ENCODE peak calls at places on chromosomes 13 and 19, in five cellular contexts. N is pancreas, A is thoracic aorta, F is PC-9, U is colonic mucosa. L is an unnamed sample.
A peak's percentile ranks its signal among the peaks of the same experiment; 100 is the strongest.

GRCh38 chr19:40751065-40751923 is at the start of gene SNRPA:
- DNase-seq in N (peak; percentile 96), A (peak; percentile 93), F (peak; percentile 97), U (peak; percentile 97), L (peak; percentile 99)

GRCh38 chr13:66914155-66914554 is 316.0 kb downstream of the PCDH9 start:
- DNase-seq in N (no peak), A (no peak), F (no peak), U (no peak), L (no peak)

GRCh38 chr19:1472227-1473055 is 6.6 kb downstream of the C19orf25 start:
- DNase-seq in N (no peak), A (no peak), F (no peak), U (no peak), L (no peak)

GRCh38 chr19:49710372-49710951 is 19.5 kb downstream of the CPT1C start:
- DNase-seq in N (no peak), A (no peak), F (no peak), U (no peak), L (no peak)

GRCh38 chr13:100542546-100543156 is 45.9 kb downstream of the GGACT start:
- DNase-seq in N (no peak), A (no peak), F (peak; percentile 4), U (no peak), L (no peak)

GRCh38 chr13:112447761-112448603 is 71.8 kb downstream of the SPACA7 start:
- DNase-seq in N (no peak), A (no peak), F (no peak), U (peak; percentile 15), L (no peak)

GRCh38 chr19:18253716-18254115 is 20.5 kb downstream of the IQCN start:
- DNase-seq in N (no peak), A (no peak), F (peak; percentile 78), U (peak; percentile 90), L (no peak)

GRCh38 chr13:109567315-109567714 is 219.1 kb downstream of the IRS2 start:
- DNase-seq in N (no peak), A (no peak), F (no peak), U (no peak), L (no peak)

GRCh38 chr13:113535381-113535781 is 44.9 kb upstream of the DCUN1D2 start:
- DNase-seq in N (no peak), A (no peak), F (no peak), U (peak; percentile 34), L (no peak)

GRCh38 chr13:90375851-90376250 is 971.6 kb upstream of the MIR17HG start:
- DNase-seq in N (no peak), A (no peak), F (no peak), U (no peak), L (no peak)

GRCh38 chr13:30696278-30697176 is 38.8 kb upstream of the ALOX5AP start:
- DNase-seq in N (no peak), A (no peak), F (no peak), U (peak; percentile 41), L (no peak)

GRCh38 chr19:44847144-44848035 is 1.3 kb downstream of the NECTIN2 start:
- DNase-seq in N (peak; percentile 78), A (no peak), F (peak; percentile 80), U (peak; percentile 86), L (peak; percentile 90)

GRCh38 chr13:73465629-73465974 is 406.8 kb downstream of the KLF5 start:
- DNase-seq in N (no peak), A (no peak), F (peak; percentile 8), U (peak; percentile 48), L (no peak)
- TF ChIP-seq CTCF in N (no peak), A (no peak), F (no peak), U (no peak), L (no peak)

GRCh38 chr13:20456737-20457136 is 68.9 kb downstream of the CRYL1 start:
- DNase-seq in N (no peak), A (no peak), F (no peak), U (no peak), L (no peak)
- H3K36me3 ChIP-seq in N (no peaks in the 10 kb centered on the region), A (no peaks in the 10 kb centered on the region), F (no peaks in the 10 kb centered on the region), U (no peaks in the 10 kb centered on the region), L (no peaks in the 10 kb centered on the region)

DNA sequence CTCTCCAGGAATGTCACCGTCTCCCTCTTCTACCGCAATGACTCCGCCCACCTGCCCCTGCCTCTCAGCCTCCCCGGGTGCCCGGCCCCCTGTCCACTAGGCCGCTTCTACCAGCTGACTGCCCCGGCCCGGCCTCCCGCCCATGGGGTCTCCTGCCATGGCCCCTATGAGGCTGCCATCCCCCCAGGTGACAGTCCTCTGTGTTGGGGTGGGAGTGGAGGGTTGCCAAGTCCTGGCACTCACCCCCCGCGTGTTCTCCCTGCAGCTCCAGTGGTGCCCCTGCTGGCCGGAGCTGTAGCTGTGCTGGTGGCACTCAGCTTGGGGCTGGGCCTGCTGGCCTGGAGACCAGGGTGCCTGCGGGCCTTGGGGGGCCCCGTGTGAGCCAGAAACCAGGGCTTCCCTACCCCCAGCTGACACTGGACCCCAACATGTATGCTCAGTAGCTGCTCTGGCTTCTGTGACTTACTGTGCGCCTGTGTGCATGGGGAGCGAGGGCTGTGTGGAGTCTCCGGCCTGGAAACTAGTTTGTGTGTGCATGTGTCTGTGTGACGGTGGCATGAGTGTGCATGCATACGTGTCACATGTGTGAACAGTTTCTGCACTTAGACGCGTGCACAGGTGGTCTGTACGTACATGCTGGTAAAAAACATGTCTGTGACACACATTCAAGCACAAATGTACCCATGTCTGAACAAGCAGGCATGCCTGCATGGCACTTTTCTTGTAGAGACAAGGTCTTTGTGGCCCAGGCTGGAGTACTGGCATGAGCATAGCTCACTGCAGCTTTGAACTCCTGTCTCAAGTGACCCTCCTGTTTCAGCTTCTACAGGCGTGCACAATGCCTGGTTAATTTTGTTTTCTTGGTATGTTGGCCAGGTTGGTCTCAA is 4.8 kb downstream of the ACP4 start:
- DNase-seq in N (peak; percentile 41), A (no peak), F (peak; percentile 43), U (no peak), L (peak; percentile 65)
- TF ChIP-seq CTCF in N (no peak), A (no peak), F (peak; percentile 44), U (no peak), L (peak; percentile 40)

GRCh38 chr13:97346561-97347254 is 87.3 kb upstream of the RAP2A start:
- DNase-seq in N (no peak), A (no peak), F (no peak), U (no peak), L (no peak)
- H3K36me3 ChIP-seq in N (no peaks in the 10 kb centered on the region), A (peaks cover 25% of the 10 kb centered on the region), F (peaks cover 81% of the 10 kb centered on the region), U (no peaks in the 10 kb centered on the region), L (peaks cover 5% of the 10 kb centered on the region)

GRCh38 chr19:4113398-4114088 is 10.4 kb downstream of the MAP2K2 start:
- DNase-seq in N (no peak), A (no peak), F (no peak), U (no peak), L (no peak)

GRCh38 chr19:4114181-4114580 is 9.7 kb downstream of the MAP2K2 start:
- DNase-seq in N (no peak), A (no peak), F (no peak), U (no peak), L (no peak)

GRCh38 chr19:4112367-4112766 is 11.6 kb downstream of the MAP2K2 start:
- DNase-seq in N (no peak), A (no peak), F (no peak), U (no peak), L (no peak)

GRCh38 chr19:4115818-4116385 is 8.0 kb downstream of the MAP2K2 start:
- DNase-seq in N (no peak), A (no peak), F (no peak), U (no peak), L (no peak)

DNA sequence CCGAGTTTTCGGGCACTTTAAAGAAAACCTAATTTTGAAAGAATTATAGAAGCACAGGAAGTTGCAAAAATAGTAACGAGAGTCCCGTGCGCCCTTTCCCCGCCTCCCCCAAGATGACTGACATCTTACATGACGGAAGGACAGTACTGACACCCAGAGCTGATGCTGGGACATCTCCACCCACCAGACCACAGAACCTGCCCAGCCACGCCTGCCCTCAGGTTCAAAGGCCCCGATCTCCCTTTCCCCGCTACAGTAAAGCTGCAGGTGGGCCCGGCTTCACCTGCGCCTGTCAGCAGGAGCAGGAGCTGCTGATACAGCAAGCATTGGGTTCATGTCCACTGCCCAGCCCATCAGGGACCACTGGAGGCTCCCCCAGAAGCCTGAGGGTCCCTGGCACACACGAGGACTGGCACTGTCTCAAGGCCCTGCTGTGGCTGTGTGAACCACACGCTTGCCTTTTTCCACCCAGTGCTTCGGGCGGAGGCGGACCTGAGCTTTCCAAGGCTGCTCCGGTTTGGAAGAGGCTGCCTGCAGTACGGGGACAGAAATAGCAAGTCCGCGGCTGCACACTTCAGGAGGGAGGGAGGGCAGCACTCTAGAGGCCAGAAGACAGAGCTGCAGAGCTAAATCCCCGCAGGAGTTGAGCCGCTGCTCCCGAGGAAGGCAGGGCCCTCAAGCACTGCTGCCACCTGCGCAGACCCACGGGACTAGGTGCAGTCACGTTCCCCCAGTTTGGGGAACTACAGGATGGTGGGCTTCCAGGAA is 8.7 kb downstream of the MAP2K2 start:
- DNase-seq in N (no peak), A (no peak), F (no peak), U (no peak), L (no peak)
- TF ChIP-seq CTCF in N (no peak), A (no peak), F (no peak), U (no peak), L (no peak)

DNA sequence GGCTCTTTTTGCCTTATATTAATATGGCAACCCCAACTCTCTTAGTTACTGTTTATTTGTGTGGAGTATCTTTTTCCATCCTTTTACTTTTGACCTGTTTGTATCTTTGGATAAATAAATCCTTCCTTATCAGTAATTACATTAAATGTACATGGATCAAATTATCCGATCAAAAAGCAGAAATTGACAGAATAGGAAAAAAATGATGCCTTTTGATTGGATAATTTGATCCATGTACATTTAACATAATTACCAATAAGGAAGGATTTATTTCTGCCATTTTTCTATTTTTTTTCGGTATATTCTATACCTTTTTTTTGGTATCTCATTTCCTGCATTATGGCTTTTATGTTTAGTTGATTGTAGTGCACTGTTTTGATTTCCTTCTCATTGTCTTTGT is 57.2 kb downstream of the ZMYM2 start:
- DNase-seq in N (no peak), A (no peak), F (no peak), U (no peak), L (no peak)
- H3K36me3 ChIP-seq in N (no peaks in the 10 kb centered on the region), A (peaks cover 11% of the 10 kb centered on the region), F (peaks cover 37% of the 10 kb centered on the region), U (no peaks in the 10 kb centered on the region), L (no peaks in the 10 kb centered on the region)

GRCh38 chr19:57191141-57192063 is at the start of gene ZNF264:
- DNase-seq in N (peak; percentile 90), A (peak; percentile 54), F (peak; percentile 88), U (peak; percentile 92), L (peak; percentile 90)
- TF ChIP-seq CTCF in N (no peak), A (no peak), F (no peak), U (no peak), L (no peak)

GRCh38 chr13:110638814-110639806 is 23.8 kb downstream of the NAXD start:
- DNase-seq in N (peak; percentile 9), A (no peak), F (no peak), U (no peak), L (no peak)

GRCh38 chr13:110637747-110638146 is 22.4 kb downstream of the NAXD start:
- DNase-seq in N (no peak), A (no peak), F (no peak), U (no peak), L (no peak)

GRCh38 chr13:110637275-110637674 is 21.9 kb downstream of the NAXD start:
- DNase-seq in N (no peak), A (no peak), F (no peak), U (no peak), L (no peak)

GRCh38 chr13:110636701-110637201 is 21.4 kb downstream of the NAXD start:
- DNase-seq in N (no peak), A (no peak), F (no peak), U (no peak), L (no peak)

GRCh38 chr13:110638253-110638652 is 22.9 kb downstream of the NAXD start:
- DNase-seq in N (no peak), A (no peak), F (no peak), U (no peak), L (no peak)
- H3K36me3 ChIP-seq in N (peaks cover 5% of the 10 kb centered on the region), A (peaks cover 70% of the 10 kb centered on the region), F (peaks cover 18% of the 10 kb centered on the region), U (peaks cover 15% of the 10 kb centered on the region), L (peaks cover 4% of the 10 kb centered on the region)